ENCODE peak calls at places on chromosomes 7 and 10, in seven cellular contexts. W is Peyer's patch, E is neural progenitor cell, T is hepatocyte, H is AG04450, I is brain microvascular endothelial cell, C is IMR-90. N is an unnamed sample.

GRCh38 chr7:112104153-112104552 is 102.0 kb downstream of the DOCK4 start:
- DNase-seq in W (no peak), E (no peak), T (no peak), H (no peak), I (no peak), C (no peak), N (no peak)

GRCh38 chr10:44180321-44181154 is 204.4 kb downstream of the CXCL12 start:
- DNase-seq in W (peak), E (no peak), T (peak), H (peak), I (peak), C (peak), N (no peak)

GRCh38 chr7:38518516-38518915 is 112.7 kb downstream of the AMPH start:
- DNase-seq in W (no peak), E (no peak), T (no peak), H (no peak), I (no peak), C (peak), N (no peak)

GRCh38 chr7:2613926-2614613 is 17.7 kb upstream of the TTYH3 start:
- DNase-seq in W (no peak), E (no peak), T (no peak), H (no peak), I (no peak), C (no peak), N (peak)

GRCh38 chr7:71507665-71508064 is 375.7 kb downstream of the GALNT17 start:
- DNase-seq in W (no peak), E (peak), T (no peak), H (no peak), I (no peak), C (no peak), N (no peak)

GRCh38 chr7:109986701-109987100 is 1104.2 kb upstream of the LRRN3 start:
- DNase-seq in W (no peak), E (no peak), T (no peak), H (no peak), I (no peak), C (no peak), N (no peak)

GRCh38 chr7:25456467-25457171 is 228.3 kb upstream of the NPVF start:
- DNase-seq in W (peak), E (peak), T (no peak), H (no peak), I (no peak), C (no peak), N (no peak)

GRCh38 chr10:18868919-18869318 is 179.7 kb upstream of the MALRD1 start:
- DNase-seq in W (no peak), E (no peak), T (no peak), H (no peak), I (no peak), C (no peak), N (no peak)

GRCh38 chr7:77455334-77455733 is 39.2 kb upstream of the GSAP start:
- DNase-seq in W (no peak), E (no peak), T (no peak), H (peak), I (peak), C (peak), N (no peak)

GRCh38 chr7:115087437-115087836 is 165.5 kb downstream of the MDFIC start:
- DNase-seq in W (no peak), E (no peak), T (peak), H (peak), I (peak), C (peak), N (peak)

GRCh38 chr10:34670101-34670500 is 145.0 kb downstream of the PARD3 start:
- DNase-seq in W (no peak), E (no peak), T (no peak), H (no peak), I (no peak), C (no peak), N (no peak)

GRCh38 chr10:3978174-3978573 is 193.2 kb upstream of the KLF6 start:
- DNase-seq in W (no peak), E (no peak), T (no peak), H (no peak), I (peak), C (peak), N (no peak)

GRCh38 chr10:104308439-104308903 is 29.8 kb downstream of the ITPRIP start:
- DNase-seq in W (no peak), E (no peak), T (no peak), H (no peak), I (no peak), C (no peak), N (no peak)

GRCh38 chr10:77840636-77841035 is 85.9 kb downstream of the DLG5 start:
- DNase-seq in W (no peak), E (no peak), T (no peak), H (no peak), I (no peak), C (no peak), N (no peak)

GRCh38 chr7:4133491-4134044 is 548.5 kb upstream of the FOXK1 start:
- DNase-seq in W (peak), E (no peak), T (no peak), H (no peak), I (no peak), C (no peak), N (no peak)

GRCh38 chr10:48365668-48366067 is 59.2 kb downstream of the MAPK8 start:
- DNase-seq in W (no peak), E (no peak), T (no peak), H (no peak), I (no peak), C (peak), N (no peak)

GRCh38 chr10:114766470-114766869 is 55.1 kb upstream of the FHIP2A start:
- DNase-seq in W (peak), E (no peak), T (peak), H (no peak), I (no peak), C (peak), N (no peak)

GRCh38 chr7:70660154-70660818 is 471.7 kb upstream of the GALNT17 start:
- DNase-seq in W (peak), E (no peak), T (no peak), H (no peak), I (no peak), C (no peak), N (no peak)

GRCh38 chr7:128962837-128963236 is 25.1 kb downstream of the IRF5 start:
- DNase-seq in W (no peak), E (no peak), T (no peak), H (no peak), I (no peak), C (no peak), N (no peak)

GRCh38 chr7:128963327-128963757 is 25.6 kb downstream of the IRF5 start:
- DNase-seq in W (no peak), E (no peak), T (no peak), H (no peak), I (peak), C (peak), N (no peak)

GRCh38 chr7:128957613-128958012 is 19.9 kb downstream of the IRF5 start:
- DNase-seq in W (no peak), E (no peak), T (no peak), H (no peak), I (no peak), C (no peak), N (no peak)

GRCh38 chr7:128959296-128959695 is 21.6 kb downstream of the IRF5 start:
- DNase-seq in W (no peak), E (no peak), T (no peak), H (no peak), I (no peak), C (no peak), N (no peak)

GRCh38 chr7:128961030-128961659 is 23.4 kb downstream of the IRF5 start:
- DNase-seq in W (no peak), E (no peak), T (no peak), H (no peak), I (no peak), C (no peak), N (no peak)
- H3K4me3 ChIP-seq in W (no peak), E (no peak), T (no peak), H (no peak), I (no peak), C (no peak), N (no peak)

DNA sequence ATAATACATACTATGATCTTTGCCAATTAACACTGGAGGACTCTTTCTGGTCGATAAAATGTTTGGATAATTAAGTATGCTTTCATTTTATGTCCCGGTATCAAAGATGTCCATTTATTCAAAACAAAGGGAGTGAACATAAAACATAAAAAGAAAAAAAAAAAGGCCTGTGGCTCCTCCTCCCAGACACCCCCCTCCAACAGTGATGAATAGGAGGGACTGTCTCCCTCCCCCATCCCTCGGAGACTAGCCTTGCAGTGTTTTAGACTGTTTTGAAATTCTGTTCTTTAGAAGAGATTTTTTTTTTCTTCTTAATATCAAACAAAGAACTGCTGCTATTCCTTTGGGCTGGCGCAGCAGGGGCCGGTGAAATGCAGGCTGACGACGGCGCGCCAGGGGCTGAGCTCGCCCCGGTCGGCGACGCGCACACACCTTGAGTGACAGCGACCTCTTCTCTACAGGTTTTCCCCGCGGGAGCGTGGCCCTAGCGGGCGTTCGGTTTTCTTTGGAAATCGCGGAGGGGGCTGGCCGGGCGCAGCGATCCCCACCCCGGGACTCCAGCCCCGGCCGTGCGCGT is at the start of gene LANCL2:
- DNase-seq in W (peak), E (peak), T (no peak), H (no peak), I (no peak), C (peak), N (peak)
- TF ChIP-seq CTCF in W (no peak), E (no peak), T (no peak), H (no peak), I (no peak), C (no peak), N (no peak)

GRCh38 chr7:92517626-92518025 is 10.7 kb downstream of the PEX1 start:
- DNase-seq in W (no peak), E (no peak), T (no peak), H (no peak), I (peak), C (peak), N (no peak)
- H3K27ac ChIP-seq in W (no peak), E (no peak), T (no peak), H (no peak), I (no peak), C (no peak), N (no peak)

DNA sequence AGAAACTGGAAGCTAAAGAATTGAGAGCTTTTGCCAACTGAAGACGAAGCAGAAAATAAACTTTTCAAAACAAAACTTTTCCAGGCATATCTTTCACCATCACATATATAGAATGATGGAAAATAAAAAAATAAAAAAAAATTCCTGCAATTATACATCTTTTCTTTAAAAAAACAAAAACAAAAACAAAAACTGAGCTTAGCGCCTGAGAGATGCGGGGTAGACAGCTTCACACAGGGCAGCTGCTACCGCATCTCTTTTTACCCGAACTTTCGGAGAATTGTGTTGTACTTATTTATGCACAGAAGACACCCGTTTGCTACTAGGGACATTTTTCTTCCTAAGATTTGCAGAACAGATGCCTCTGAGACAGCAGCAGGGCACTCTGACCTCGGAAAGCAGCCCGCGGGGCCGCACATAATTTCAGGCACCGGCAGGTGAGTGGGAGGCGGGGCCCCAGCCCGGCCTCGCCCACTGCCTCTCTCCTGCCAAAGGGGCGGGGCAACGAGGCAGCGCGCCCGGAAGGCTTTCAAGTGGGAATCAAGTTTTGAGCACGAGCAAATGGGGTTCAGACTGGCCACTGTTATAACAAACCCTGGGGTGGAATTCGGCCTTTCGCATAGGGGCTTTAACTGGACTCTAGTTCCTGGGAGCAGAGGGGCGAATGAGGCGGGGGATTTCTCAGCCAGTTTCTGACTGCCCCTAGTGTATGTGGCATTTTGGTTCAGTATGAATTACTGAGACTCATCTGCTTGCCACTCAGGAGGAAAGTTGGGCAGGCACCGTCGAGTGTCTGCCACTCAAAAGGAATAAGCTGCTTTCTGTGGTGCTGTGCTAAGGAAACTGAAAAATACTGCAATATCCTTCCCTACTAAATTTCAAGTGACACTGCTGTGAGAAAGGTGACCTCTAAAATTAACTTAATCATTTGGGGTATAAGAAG is 18.5 kb upstream of the FAM133B start:
- DNase-seq in W (peak), E (peak), T (peak), H (no peak), I (no peak), C (no peak), N (peak)
- H3K4me3 ChIP-seq in W (no peak), E (peak), T (peak), H (no peak), I (no peak), C (no peak), N (peak)

N was measured in right lobe of liver.